ENCODE peak calls at places on chromosomes 6 and 20, in four cellular contexts. One of them, this sample, is unnamed.

GRCh38 chr6:143700684-143701342 is 23.0 kb downstream of the PHACTR2 start:
- DNase-seq in cardiac fibroblast: peak
- DNase-seq in heart left ventricle: peak
- DNase-seq in HFF-Myc: no peak
- DNase-seq in this sample: no peak

GRCh38 chr20:48381353-48382120 is 446.3 kb downstream of the PREX1 start:
- DNase-seq in cardiac fibroblast: no peak
- DNase-seq in heart left ventricle: no peak
- DNase-seq in HFF-Myc: no peak
- DNase-seq in this sample: no peak

GRCh38 chr6:71043902-71044301 is 87.0 kb upstream of the B3GAT2 start:
- DNase-seq in cardiac fibroblast: peak
- DNase-seq in heart left ventricle: no peak
- DNase-seq in HFF-Myc: no peak
- DNase-seq in this sample: no peak

GRCh38 chr20:1500496-1500895 is 9.3 kb upstream of the SIRPB2 start:
- DNase-seq in cardiac fibroblast: peak
- DNase-seq in heart left ventricle: no peak
- DNase-seq in HFF-Myc: no peak
- DNase-seq in this sample: peak

GRCh38 chr6:53250137-53250760 is 98.5 kb downstream of the ELOVL5 start:
- DNase-seq in cardiac fibroblast: no peak
- DNase-seq in heart left ventricle: no peak
- DNase-seq in HFF-Myc: no peak
- DNase-seq in this sample: no peak

GRCh38 chr6:41200296-41200900 is 551 bp downstream of the TREML2 start:
- DNase-seq in cardiac fibroblast: peak
- DNase-seq in heart left ventricle: peak
- DNase-seq in HFF-Myc: no peak
- DNase-seq in this sample: peak

GRCh38 chr6:72787521-72788031 is 165.7 kb downstream of the KCNQ5 start:
- DNase-seq in cardiac fibroblast: peak
- DNase-seq in heart left ventricle: no peak
- DNase-seq in HFF-Myc: peak
- DNase-seq in this sample: no peak

GRCh38 chr20:3652646-3653596 is 10.3 kb downstream of the GFRA4 start:
- DNase-seq in cardiac fibroblast: no peak
- DNase-seq in heart left ventricle: no peak
- DNase-seq in HFF-Myc: no peak
- DNase-seq in this sample: no peak

GRCh38 chr6:93419304-93420162 is at the start of gene EPHA7:
- DNase-seq in cardiac fibroblast: peak
- DNase-seq in heart left ventricle: peak
- DNase-seq in HFF-Myc: no peak
- DNase-seq in this sample: peak

GRCh38 chr6:150783818-150784217 is 81.7 kb upstream of the MTHFD1L start:
- DNase-seq in cardiac fibroblast: peak
- DNase-seq in heart left ventricle: no peak
- DNase-seq in HFF-Myc: no peak
- DNase-seq in this sample: no peak

GRCh38 chr20:32091888-32092346 is 17.6 kb upstream of the TM9SF4 start:
- DNase-seq in cardiac fibroblast: peak
- DNase-seq in heart left ventricle: peak
- DNase-seq in HFF-Myc: no peak
- DNase-seq in this sample: peak

GRCh38 chr6:22513667-22514066 is 55.7 kb upstream of the HDGFL1 start:
- DNase-seq in cardiac fibroblast: no peak
- DNase-seq in heart left ventricle: no peak
- DNase-seq in HFF-Myc: no peak
- DNase-seq in this sample: no peak

GRCh38 chr6:89122625-89123024 is 4.8 kb upstream of the SRSF12 start:
- DNase-seq in cardiac fibroblast: peak
- DNase-seq in heart left ventricle: no peak
- DNase-seq in HFF-Myc: peak
- DNase-seq in this sample: peak

GRCh38 chr6:6793388-6794250 is 205.1 kb downstream of the LY86 start:
- DNase-seq in cardiac fibroblast: no peak
- DNase-seq in heart left ventricle: no peak
- DNase-seq in HFF-Myc: no peak
- DNase-seq in this sample: no peak

GRCh38 chr20:43942661-43943285 is 28.1 kb downstream of the TOX2 start:
- DNase-seq in cardiac fibroblast: peak
- DNase-seq in heart left ventricle: no peak
- DNase-seq in HFF-Myc: no peak
- DNase-seq in this sample: peak

GRCh38 chr6:4224082-4224978 is 89.0 kb upstream of the ECI2 start:
- DNase-seq in cardiac fibroblast: peak
- DNase-seq in heart left ventricle: no peak
- DNase-seq in HFF-Myc: no peak
- DNase-seq in this sample: no peak

GRCh38 chr6:1641391-1641790 is 31.7 kb downstream of the FOXC1 start:
- DNase-seq in cardiac fibroblast: no peak
- DNase-seq in heart left ventricle: no peak
- DNase-seq in HFF-Myc: no peak
- DNase-seq in this sample: peak

GRCh38 chr6:11042750-11043551 is 1.2 kb downstream of the ELOVL2 start:
- DNase-seq in cardiac fibroblast: peak
- DNase-seq in heart left ventricle: no peak
- DNase-seq in HFF-Myc: no peak
- DNase-seq in this sample: no peak

GRCh38 chr20:57106692-57107091 is 159.7 kb downstream of the BMP7 start:
- DNase-seq in cardiac fibroblast: no peak
- DNase-seq in heart left ventricle: no peak
- DNase-seq in HFF-Myc: no peak
- DNase-seq in this sample: no peak

GRCh38 chr6:50087231-50087954 is 37.7 kb upstream of the DEFB112 start:
- DNase-seq in cardiac fibroblast: peak
- DNase-seq in heart left ventricle: no peak
- DNase-seq in HFF-Myc: no peak
- DNase-seq in this sample: peak

GRCh38 chr20:61828891-61829290 is 236.8 kb downstream of the TAF4 start:
- DNase-seq in cardiac fibroblast: no peak
- DNase-seq in heart left ventricle: no peak
- DNase-seq in HFF-Myc: no peak
- DNase-seq in this sample: no peak

GRCh38 chr6:152636675-152637421 is at the start of gene SYNE1:
- DNase-seq in cardiac fibroblast: peak
- DNase-seq in heart left ventricle: peak
- DNase-seq in HFF-Myc: no peak
- DNase-seq in this sample: peak

GRCh38 chr6:26311012-26311384 is 54.0 kb upstream of the BTN3A2 start:
- DNase-seq in cardiac fibroblast: peak
- DNase-seq in heart left ventricle: no peak
- DNase-seq in HFF-Myc: no peak
- DNase-seq in this sample: peak

GRCh38 chr6:36436466-36436865 is 6.2 kb downstream of the PXT1 start:
- DNase-seq in cardiac fibroblast: peak
- DNase-seq in heart left ventricle: no peak
- DNase-seq in HFF-Myc: no peak
- DNase-seq in this sample: no peak

GRCh38 chr6:107823047-107823557 is 1.0 kb downstream of the SCML4 start:
- DNase-seq in cardiac fibroblast: no peak
- DNase-seq in heart left ventricle: no peak
- DNase-seq in HFF-Myc: no peak
- DNase-seq in this sample: no peak

GRCh38 chr6:5672581-5673011 is 334.1 kb downstream of the NRN1 start:
- DNase-seq in cardiac fibroblast: peak
- DNase-seq in heart left ventricle: no peak
- DNase-seq in HFF-Myc: peak
- DNase-seq in this sample: no peak

GRCh38 chr20:39429716-39430115 is 467.6 kb downstream of the DHX35 start:
- DNase-seq in cardiac fibroblast: no peak
- DNase-seq in heart left ventricle: no peak
- DNase-seq in HFF-Myc: no peak
- DNase-seq in this sample: no peak
- TF ChIP-seq CTCF in cardiac fibroblast: no peak
- TF ChIP-seq CTCF in heart left ventricle: peak
- TF ChIP-seq CTCF in HFF-Myc: no peak
- TF ChIP-seq CTCF in this sample: no peak

GRCh38 chr20:63282946-63283345 is 10.0 kb upstream of the COL20A1 start:
- DNase-seq in cardiac fibroblast: no peak
- DNase-seq in heart left ventricle: no peak
- DNase-seq in HFF-Myc: no peak
- DNase-seq in this sample: no peak

GRCh38 chr20:63280371-63280770 is 7.8 kb downstream of the ARFGAP1 start:
- DNase-seq in cardiac fibroblast: no peak
- DNase-seq in heart left ventricle: peak
- DNase-seq in HFF-Myc: no peak
- DNase-seq in this sample: no peak

GRCh38 chr20:63281741-63282665 is 9.4 kb downstream of the ARFGAP1 start:
- DNase-seq in cardiac fibroblast: no peak
- DNase-seq in heart left ventricle: peak
- DNase-seq in HFF-Myc: no peak
- DNase-seq in this sample: no peak

GRCh38 chr20:63279931-63280330 is 7.3 kb downstream of the ARFGAP1 start:
- DNase-seq in cardiac fibroblast: no peak
- DNase-seq in heart left ventricle: no peak
- DNase-seq in HFF-Myc: no peak
- DNase-seq in this sample: no peak

GRCh38 chr20:63280929-63281545 is 8.4 kb downstream of the ARFGAP1 start:
- DNase-seq in cardiac fibroblast: no peak
- DNase-seq in heart left ventricle: peak
- DNase-seq in HFF-Myc: no peak
- DNase-seq in this sample: no peak
- TF ChIP-seq CTCF in cardiac fibroblast: peak
- TF ChIP-seq CTCF in heart left ventricle: no peak
- TF ChIP-seq CTCF in HFF-Myc: peak
- TF ChIP-seq CTCF in this sample: peak

GRCh38 chr6:149331871-149332270 is 14.4 kb downstream of the TAB2 start:
- DNase-seq in cardiac fibroblast: no peak
- DNase-seq in heart left ventricle: no peak
- DNase-seq in HFF-Myc: no peak
- DNase-seq in this sample: no peak
- TF ChIP-seq CTCF in cardiac fibroblast: no peak
- TF ChIP-seq CTCF in heart left ventricle: no peak
- TF ChIP-seq CTCF in HFF-Myc: no peak
- TF ChIP-seq CTCF in this sample: no peak

GRCh38 chr6:100658486-100658885 is 193.8 kb upstream of the SIM1 start:
- DNase-seq in cardiac fibroblast: no peak
- DNase-seq in heart left ventricle: no peak
- DNase-seq in HFF-Myc: no peak
- DNase-seq in this sample: no peak

GRCh38 chr6:100663219-100663863 is 198.6 kb upstream of the SIM1 start:
- DNase-seq in cardiac fibroblast: peak
- DNase-seq in heart left ventricle: no peak
- DNase-seq in HFF-Myc: no peak
- DNase-seq in this sample: peak

GRCh38 chr6:100657678-100658330 is 193.1 kb upstream of the SIM1 start:
- DNase-seq in cardiac fibroblast: peak
- DNase-seq in heart left ventricle: no peak
- DNase-seq in HFF-Myc: no peak
- DNase-seq in this sample: no peak
- TF ChIP-seq CTCF in cardiac fibroblast: peak
- TF ChIP-seq CTCF in heart left ventricle: peak
- TF ChIP-seq CTCF in HFF-Myc: peak
- TF ChIP-seq CTCF in this sample: peak

GRCh38 chr6:133203344-133203697 is 37.8 kb upstream of the EYA4 start:
- DNase-seq in cardiac fibroblast: no peak
- DNase-seq in heart left ventricle: no peak
- DNase-seq in HFF-Myc: no peak
- DNase-seq in this sample: no peak

GRCh38 chr6:133205304-133205703 is 35.9 kb upstream of the EYA4 start:
- DNase-seq in cardiac fibroblast: no peak
- DNase-seq in heart left ventricle: no peak
- DNase-seq in HFF-Myc: no peak
- DNase-seq in this sample: no peak

GRCh38 chr6:133208183-133208755 is 32.9 kb upstream of the EYA4 start:
- DNase-seq in cardiac fibroblast: no peak
- DNase-seq in heart left ventricle: no peak
- DNase-seq in HFF-Myc: no peak
- DNase-seq in this sample: no peak

GRCh38 chr6:133207754-133208153 is 33.4 kb upstream of the EYA4 start:
- DNase-seq in cardiac fibroblast: no peak
- DNase-seq in heart left ventricle: no peak
- DNase-seq in HFF-Myc: no peak
- DNase-seq in this sample: no peak

DNA sequence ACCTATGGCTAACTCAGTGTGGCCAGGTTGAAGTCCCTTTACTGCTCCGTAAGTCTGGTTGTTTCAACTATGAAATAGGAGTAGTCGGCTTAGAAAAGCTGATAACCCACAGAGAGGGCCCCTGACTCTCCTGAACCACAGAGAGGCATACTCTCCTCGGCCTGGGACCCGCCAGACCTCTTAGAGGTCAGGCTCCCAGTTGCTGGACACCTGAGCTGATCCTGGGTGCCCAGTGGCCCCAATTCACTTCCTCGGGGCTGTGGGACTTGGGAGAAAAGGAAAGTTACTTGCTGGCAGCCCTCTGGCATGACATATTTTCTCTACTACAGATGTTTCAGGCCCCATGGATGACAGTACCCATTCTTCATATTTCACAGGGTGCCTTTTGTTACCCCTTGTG is 34.2 kb upstream of the EYA4 start:
- DNase-seq in cardiac fibroblast: no peak
- DNase-seq in heart left ventricle: no peak
- DNase-seq in HFF-Myc: no peak
- DNase-seq in this sample: no peak
- TF ChIP-seq CTCF in cardiac fibroblast: no peak
- TF ChIP-seq CTCF in heart left ventricle: no peak
- TF ChIP-seq CTCF in HFF-Myc: no peak
- TF ChIP-seq CTCF in this sample: no peak

GRCh38 chr6:32952817-32953739 is at the start of gene HLA-DMA:
- DNase-seq in cardiac fibroblast: peak
- DNase-seq in heart left ventricle: peak
- DNase-seq in HFF-Myc: peak
- DNase-seq in this sample: peak

GRCh38 chr6:32956176-32956575 is 3.3 kb upstream of the HLA-DMA start:
- DNase-seq in cardiac fibroblast: no peak
- DNase-seq in heart left ventricle: no peak
- DNase-seq in HFF-Myc: no peak
- DNase-seq in this sample: no peak

GRCh38 chr6:32953775-32954174 is 878 bp upstream of the HLA-DMA start:
- DNase-seq in cardiac fibroblast: no peak
- DNase-seq in heart left ventricle: no peak
- DNase-seq in HFF-Myc: no peak
- DNase-seq in this sample: no peak

GRCh38 chr6:32954212-32954745 is 1.4 kb upstream of the HLA-DMA start:
- DNase-seq in cardiac fibroblast: no peak
- DNase-seq in heart left ventricle: no peak
- DNase-seq in HFF-Myc: no peak
- DNase-seq in this sample: no peak

GRCh38 chr6:32954983-32955802 is 2.3 kb upstream of the HLA-DMA start:
- DNase-seq in cardiac fibroblast: peak
- DNase-seq in heart left ventricle: no peak
- DNase-seq in HFF-Myc: no peak
- DNase-seq in this sample: peak
- TF ChIP-seq CTCF in cardiac fibroblast: peak
- TF ChIP-seq CTCF in heart left ventricle: no peak
- TF ChIP-seq CTCF in HFF-Myc: peak
- TF ChIP-seq CTCF in this sample: peak